ENCODE peak calls at places on chromosomes 12 and 14, in ten cellular contexts. One of them, this sample, is unnamed.

GRCh38 chr14:63006515-63006914 is 38.7 kb downstream of the KCNH5 start:
- DNase-seq in fibroblast of mammary gland: no peak
- DNase-seq in choroid plexus epithelial cell: no peak
- DNase-seq in RWPE2: no peak
- DNase-seq in tibial artery: no peak
- DNase-seq in A549: no peak
- DNase-seq in hepatocyte: no peak
- DNase-seq in epithelial cell of proximal tubule: no peak
- DNase-seq in mammary epithelial cell: no peak
- DNase-seq in HFF-Myc: no peak
- DNase-seq in this sample: no peak

GRCh38 chr14:21917699-21918436 is 244.2 kb upstream of the OR4E1 start:
- DNase-seq in fibroblast of mammary gland: peak; percentile 52
- DNase-seq in choroid plexus epithelial cell: peak; percentile 75
- DNase-seq in RWPE2: no peak
- DNase-seq in tibial artery: no peak
- DNase-seq in A549: peak; percentile 92
- DNase-seq in hepatocyte: peak; percentile 70
- DNase-seq in epithelial cell of proximal tubule: peak; percentile 46
- DNase-seq in mammary epithelial cell: peak; percentile 30
- DNase-seq in HFF-Myc: peak; percentile 7
- DNase-seq in this sample: peak; percentile 65

GRCh38 chr14:94404561-94404960 is 16.2 kb upstream of the SERPINA1 start:
- DNase-seq in fibroblast of mammary gland: no peak
- DNase-seq in choroid plexus epithelial cell: no peak
- DNase-seq in RWPE2: no peak
- DNase-seq in tibial artery: no peak
- DNase-seq in A549: no peak
- DNase-seq in hepatocyte: no peak
- DNase-seq in epithelial cell of proximal tubule: no peak
- DNase-seq in mammary epithelial cell: no peak
- DNase-seq in HFF-Myc: no peak
- DNase-seq in this sample: no peak

GRCh38 chr14:104532191-104532555 is 47.4 kb upstream of the C14orf180 start:
- DNase-seq in fibroblast of mammary gland: peak; percentile 23
- DNase-seq in choroid plexus epithelial cell: no peak
- DNase-seq in RWPE2: no peak
- DNase-seq in tibial artery: no peak
- DNase-seq in A549: no peak
- DNase-seq in hepatocyte: no peak
- DNase-seq in epithelial cell of proximal tubule: no peak
- DNase-seq in mammary epithelial cell: peak; percentile 55
- DNase-seq in HFF-Myc: no peak
- DNase-seq in this sample: no peak

GRCh38 chr14:90784621-90785270 is 31.5 kb downstream of the TTC7B start:
- DNase-seq in fibroblast of mammary gland: no peak
- DNase-seq in choroid plexus epithelial cell: no peak
- DNase-seq in RWPE2: peak; percentile 36
- DNase-seq in tibial artery: peak; percentile 31
- DNase-seq in A549: no peak
- DNase-seq in hepatocyte: no peak
- DNase-seq in epithelial cell of proximal tubule: no peak
- DNase-seq in mammary epithelial cell: no peak
- DNase-seq in HFF-Myc: no peak
- DNase-seq in this sample: no peak

GRCh38 chr14:61620130-61620946 is 75.0 kb upstream of the HIF1A start:
- DNase-seq in fibroblast of mammary gland: peak; percentile 99
- DNase-seq in choroid plexus epithelial cell: peak; percentile 97
- DNase-seq in RWPE2: no peak
- DNase-seq in tibial artery: no peak
- DNase-seq in A549: no peak
- DNase-seq in hepatocyte: peak; percentile 64
- DNase-seq in epithelial cell of proximal tubule: no peak
- DNase-seq in mammary epithelial cell: peak; percentile 58
- DNase-seq in HFF-Myc: peak; percentile 59
- DNase-seq in this sample: peak; percentile 57

GRCh38 chr14:100824946-100825690 is 800 bp upstream of the MEG3 start:
- DNase-seq in fibroblast of mammary gland: no peak
- DNase-seq in choroid plexus epithelial cell: peak; percentile 28
- DNase-seq in RWPE2: no peak
- DNase-seq in tibial artery: no peak
- DNase-seq in A549: no peak
- DNase-seq in hepatocyte: no peak
- DNase-seq in epithelial cell of proximal tubule: no peak
- DNase-seq in mammary epithelial cell: no peak
- DNase-seq in HFF-Myc: no peak
- DNase-seq in this sample: no peak

GRCh38 chr14:93090826-93091583 is 24.7 kb downstream of the ITPK1 start:
- DNase-seq in fibroblast of mammary gland: no peak
- DNase-seq in choroid plexus epithelial cell: no peak
- DNase-seq in RWPE2: no peak
- DNase-seq in tibial artery: no peak
- DNase-seq in A549: no peak
- DNase-seq in hepatocyte: no peak
- DNase-seq in epithelial cell of proximal tubule: no peak
- DNase-seq in mammary epithelial cell: no peak
- DNase-seq in HFF-Myc: no peak
- DNase-seq in this sample: no peak

GRCh38 chr14:96727076-96727475 is 70.1 kb upstream of the VRK1 start:
- DNase-seq in fibroblast of mammary gland: no peak
- DNase-seq in choroid plexus epithelial cell: no peak
- DNase-seq in RWPE2: no peak
- DNase-seq in tibial artery: no peak
- DNase-seq in A549: no peak
- DNase-seq in hepatocyte: no peak
- DNase-seq in epithelial cell of proximal tubule: no peak
- DNase-seq in mammary epithelial cell: no peak
- DNase-seq in HFF-Myc: no peak
- DNase-seq in this sample: no peak

GRCh38 chr12:49873361-49873934 is 30.3 kb downstream of the FAIM2 start:
- DNase-seq in fibroblast of mammary gland: peak; percentile 49
- DNase-seq in choroid plexus epithelial cell: no peak
- DNase-seq in RWPE2: no peak
- DNase-seq in tibial artery: no peak
- DNase-seq in A549: no peak
- DNase-seq in hepatocyte: no peak
- DNase-seq in epithelial cell of proximal tubule: peak; percentile 51
- DNase-seq in mammary epithelial cell: no peak
- DNase-seq in HFF-Myc: no peak
- DNase-seq in this sample: no peak

GRCh38 chr12:75446857-75447256 is 33.7 kb upstream of the GLIPR1 start:
- DNase-seq in fibroblast of mammary gland: peak; percentile 86
- DNase-seq in choroid plexus epithelial cell: peak; percentile 63
- DNase-seq in RWPE2: no peak
- DNase-seq in tibial artery: no peak
- DNase-seq in A549: peak; percentile 13
- DNase-seq in hepatocyte: no peak
- DNase-seq in epithelial cell of proximal tubule: no peak
- DNase-seq in mammary epithelial cell: peak; percentile 73
- DNase-seq in HFF-Myc: no peak
- DNase-seq in this sample: peak; percentile 31

GRCh38 chr12:8078400-8078799 is 3.7 kb upstream of the NECAP1 start:
- DNase-seq in fibroblast of mammary gland: peak; percentile 78
- DNase-seq in choroid plexus epithelial cell: peak; percentile 94
- DNase-seq in RWPE2: no peak
- DNase-seq in tibial artery: no peak
- DNase-seq in A549: peak; percentile 68
- DNase-seq in hepatocyte: peak; percentile 59
- DNase-seq in epithelial cell of proximal tubule: peak; percentile 32
- DNase-seq in mammary epithelial cell: peak; percentile 37
- DNase-seq in HFF-Myc: peak; percentile 56
- DNase-seq in this sample: peak; percentile 63

GRCh38 chr12:12788131-12788530 is 2.7 kb downstream of the APOLD1 start:
- DNase-seq in fibroblast of mammary gland: peak; percentile 17
- DNase-seq in choroid plexus epithelial cell: no peak
- DNase-seq in RWPE2: no peak
- DNase-seq in tibial artery: no peak
- DNase-seq in A549: no peak
- DNase-seq in hepatocyte: no peak
- DNase-seq in epithelial cell of proximal tubule: no peak
- DNase-seq in mammary epithelial cell: no peak
- DNase-seq in HFF-Myc: no peak
- DNase-seq in this sample: no peak
- H3K4me3 ChIP-seq in fibroblast of mammary gland: no peak overlapping the region
- H3K4me3 ChIP-seq in choroid plexus epithelial cell: no peak overlapping the region
- H3K4me3 ChIP-seq in RWPE2: no peak overlapping the region
- H3K4me3 ChIP-seq in tibial artery: peak overlapping the region; percentile 64
- H3K4me3 ChIP-seq in A549: no peak overlapping the region
- H3K4me3 ChIP-seq in hepatocyte: no peak overlapping the region
- H3K4me3 ChIP-seq in epithelial cell of proximal tubule: no peak overlapping the region
- H3K4me3 ChIP-seq in mammary epithelial cell: no peak overlapping the region
- H3K4me3 ChIP-seq in HFF-Myc: no peak overlapping the region
- H3K4me3 ChIP-seq in this sample: no peak overlapping the region

GRCh38 chr12:123041811-123042655 is 61.6 kb downstream of the ARL6IP4 start:
- DNase-seq in fibroblast of mammary gland: peak; percentile 23
- DNase-seq in choroid plexus epithelial cell: peak; percentile 83
- DNase-seq in RWPE2: no peak
- DNase-seq in tibial artery: no peak
- DNase-seq in A549: no peak
- DNase-seq in hepatocyte: peak; percentile 86
- DNase-seq in epithelial cell of proximal tubule: no peak
- DNase-seq in mammary epithelial cell: no peak
- DNase-seq in HFF-Myc: no peak
- DNase-seq in this sample: peak; percentile 48

GRCh38 chr12:123043536-123044001 is 63.1 kb downstream of the ARL6IP4 start:
- DNase-seq in fibroblast of mammary gland: peak; percentile 90
- DNase-seq in choroid plexus epithelial cell: peak; percentile 97
- DNase-seq in RWPE2: no peak
- DNase-seq in tibial artery: peak; percentile 92
- DNase-seq in A549: peak; percentile 77
- DNase-seq in hepatocyte: peak; percentile 91
- DNase-seq in epithelial cell of proximal tubule: peak; percentile 41
- DNase-seq in mammary epithelial cell: peak; percentile 83
- DNase-seq in HFF-Myc: peak; percentile 75
- DNase-seq in this sample: peak; percentile 93

GRCh38 chr12:123038966-123039365 is 58.5 kb downstream of the ARL6IP4 start:
- DNase-seq in fibroblast of mammary gland: no peak
- DNase-seq in choroid plexus epithelial cell: no peak
- DNase-seq in RWPE2: no peak
- DNase-seq in tibial artery: no peak
- DNase-seq in A549: no peak
- DNase-seq in hepatocyte: no peak
- DNase-seq in epithelial cell of proximal tubule: no peak
- DNase-seq in mammary epithelial cell: no peak
- DNase-seq in HFF-Myc: no peak
- DNase-seq in this sample: no peak

GRCh38 chr12:123040106-123040505 is 59.6 kb downstream of the ARL6IP4 start:
- DNase-seq in fibroblast of mammary gland: no peak
- DNase-seq in choroid plexus epithelial cell: no peak
- DNase-seq in RWPE2: no peak
- DNase-seq in tibial artery: no peak
- DNase-seq in A549: no peak
- DNase-seq in hepatocyte: no peak
- DNase-seq in epithelial cell of proximal tubule: no peak
- DNase-seq in mammary epithelial cell: no peak
- DNase-seq in HFF-Myc: no peak
- DNase-seq in this sample: no peak

DNA sequence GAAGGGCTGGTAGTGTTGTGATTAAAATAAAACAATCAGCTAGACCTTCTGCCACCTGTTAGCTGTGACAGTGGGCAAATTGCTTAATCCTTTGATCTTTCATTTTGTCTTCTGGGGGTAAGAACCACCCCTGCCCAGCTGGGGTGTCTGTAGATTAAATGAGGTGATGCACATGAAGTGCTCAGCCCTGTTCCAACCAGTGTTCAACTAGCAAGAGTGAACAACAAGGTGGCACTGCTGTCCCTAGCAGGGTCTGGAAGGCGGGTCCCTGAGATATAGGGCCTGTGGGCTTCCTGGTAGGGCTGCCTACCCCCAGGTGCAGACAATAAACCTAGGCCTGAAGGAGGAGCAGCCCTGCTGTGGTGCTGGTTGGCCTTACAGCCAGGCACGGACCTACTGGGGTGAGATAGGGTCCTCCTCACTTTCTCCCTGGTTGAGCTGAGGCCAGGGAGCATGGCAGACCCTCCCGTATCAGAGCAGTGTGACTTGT is 60.6 kb downstream of the ARL6IP4 start:
- DNase-seq in fibroblast of mammary gland: no peak
- DNase-seq in choroid plexus epithelial cell: no peak
- DNase-seq in RWPE2: no peak
- DNase-seq in tibial artery: no peak
- DNase-seq in A549: no peak
- DNase-seq in hepatocyte: no peak
- DNase-seq in epithelial cell of proximal tubule: no peak
- DNase-seq in mammary epithelial cell: no peak
- DNase-seq in HFF-Myc: no peak
- DNase-seq in this sample: no peak
- TF ChIP-seq CTCF in fibroblast of mammary gland: no peak
- TF ChIP-seq CTCF in choroid plexus epithelial cell: no peak
- TF ChIP-seq CTCF in RWPE2: no peak
- TF ChIP-seq CTCF in tibial artery: no peak
- TF ChIP-seq CTCF in A549: no peak
- TF ChIP-seq CTCF in hepatocyte: no peak
- TF ChIP-seq CTCF in epithelial cell of proximal tubule: no peak
- TF ChIP-seq CTCF in mammary epithelial cell: no peak
- TF ChIP-seq CTCF in HFF-Myc: no peak
- TF ChIP-seq CTCF in this sample: no peak

DNA sequence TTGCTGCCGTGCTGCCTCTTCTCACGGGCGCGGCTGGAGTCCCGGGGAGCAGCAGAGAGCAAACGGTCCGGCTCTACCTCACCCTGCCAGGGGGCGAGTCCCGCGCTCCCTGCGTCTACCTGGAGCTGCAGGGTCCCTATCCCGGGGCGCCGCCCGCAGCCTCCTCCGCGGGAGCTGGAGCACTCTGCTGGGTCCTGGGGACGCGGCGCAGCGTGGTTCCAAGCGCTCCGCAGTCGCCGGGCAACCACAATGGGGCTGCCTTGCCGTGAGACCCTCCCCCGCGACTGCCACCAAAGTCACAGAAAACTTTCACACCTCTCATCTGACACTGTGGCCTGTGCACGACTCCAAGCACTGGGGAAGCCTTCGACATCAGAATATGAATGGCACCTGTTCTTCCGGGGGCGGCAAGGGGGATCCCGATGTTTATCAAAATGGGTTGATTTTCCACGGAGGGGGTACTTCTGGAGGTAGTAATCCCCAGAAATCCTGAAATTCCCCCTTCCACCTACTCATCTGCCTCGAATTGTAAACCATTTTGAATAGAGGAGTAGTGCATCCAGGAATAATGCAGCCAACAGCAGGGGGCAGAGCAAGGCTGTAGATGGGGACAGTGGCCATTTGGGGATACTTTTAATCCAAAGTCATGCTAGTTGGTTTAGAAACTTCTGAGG is at the start of gene C12orf42:
- DNase-seq in fibroblast of mammary gland: peak; percentile 41
- DNase-seq in choroid plexus epithelial cell: peak; percentile 4
- DNase-seq in RWPE2: no peak
- DNase-seq in tibial artery: no peak
- DNase-seq in A549: peak; percentile 75
- DNase-seq in hepatocyte: peak; percentile 24
- DNase-seq in epithelial cell of proximal tubule: no peak
- DNase-seq in mammary epithelial cell: peak; percentile 67
- DNase-seq in HFF-Myc: no peak
- DNase-seq in this sample: no peak
- H3K4me3 ChIP-seq in fibroblast of mammary gland: peak within 1 kb of the TSS; percentile 13
- H3K4me3 ChIP-seq in choroid plexus epithelial cell: no peak within 1 kb of the TSS
- H3K4me3 ChIP-seq in RWPE2: peak within 1 kb of the TSS; percentile 20
- H3K4me3 ChIP-seq in tibial artery: peak within 1 kb of the TSS; percentile 45
- H3K4me3 ChIP-seq in A549: peak within 1 kb of the TSS; percentile 54
- H3K4me3 ChIP-seq in hepatocyte: peak within 1 kb of the TSS; percentile 33
- H3K4me3 ChIP-seq in epithelial cell of proximal tubule: peak within 1 kb of the TSS; percentile 51
- H3K4me3 ChIP-seq in mammary epithelial cell: peak within 1 kb of the TSS; percentile 51
- H3K4me3 ChIP-seq in HFF-Myc: no peak within 1 kb of the TSS
- H3K4me3 ChIP-seq in this sample: peak within 1 kb of the TSS; percentile 22

GRCh38 chr12:103986823-103987222 is 21.2 kb downstream of the TDG start:
- DNase-seq in fibroblast of mammary gland: no peak
- DNase-seq in choroid plexus epithelial cell: peak; percentile 68
- DNase-seq in RWPE2: no peak
- DNase-seq in tibial artery: no peak
- DNase-seq in A549: no peak
- DNase-seq in hepatocyte: no peak
- DNase-seq in epithelial cell of proximal tubule: no peak
- DNase-seq in mammary epithelial cell: no peak
- DNase-seq in HFF-Myc: no peak
- DNase-seq in this sample: peak; percentile 28
- TF ChIP-seq CTCF in fibroblast of mammary gland: no peak
- TF ChIP-seq CTCF in choroid plexus epithelial cell: no peak
- TF ChIP-seq CTCF in RWPE2: no peak
- TF ChIP-seq CTCF in tibial artery: no peak
- TF ChIP-seq CTCF in A549: no peak
- TF ChIP-seq CTCF in hepatocyte: no peak
- TF ChIP-seq CTCF in epithelial cell of proximal tubule: no peak
- TF ChIP-seq CTCF in mammary epithelial cell: no peak
- TF ChIP-seq CTCF in HFF-Myc: no peak
- TF ChIP-seq CTCF in this sample: no peak

This sample was measured in brain microvascular endothelial cell.